ENCODE peak calls at places on chromosomes 3 and 15, in five cellular contexts. I is K562, C is GM12892, K is H1, R is GM12878. N is an unnamed sample.
A peak's percentile ranks its signal among the peaks of the same experiment; 100 is the strongest.

GRCh38 chr3:189300345-189300744 is 128.6 kb downstream of the TPRG1 start:
- DNase-seq in I (no peak), C (no peak), K (no peak), R (no peak), N (no peak)

GRCh38 chr3:195897081-195897852 is 11.1 kb downstream of the TNK2 start:
- DNase-seq in I (peak; percentile 32), C (no peak), K (no peak), R (no peak), N (no peak)

GRCh38 chr3:136186330-136186729 is 9.8 kb downstream of the MSL2 start:
- DNase-seq in I (no peak), C (no peak), K (no peak), R (no peak), N (no peak)

GRCh38 chr3:100966807-100967206 is 26.4 kb downstream of the ABI3BP start:
- DNase-seq in I (no peak), C (no peak), K (no peak), R (no peak), N (no peak)

GRCh38 chr3:182389041-182389815 is 404.1 kb upstream of the ATP11B start:
- DNase-seq in I (no peak), C (no peak), K (no peak), R (no peak), N (no peak)

GRCh38 chr15:57138260-57138895 is 219.9 kb downstream of the TCF12 start:
- DNase-seq in I (peak; percentile 44), C (no peak), K (peak; percentile 41), R (no peak), N (no peak)

GRCh38 chr3:170054204-170054603 is 16.4 kb downstream of the GPR160 start:
- DNase-seq in I (no peak), C (no peak), K (no peak), R (no peak), N (no peak)

GRCh38 chr3:43347774-43348173 is 61.4 kb downstream of the SNRK start:
- DNase-seq in I (no peak), C (no peak), K (no peak), R (no peak), N (no peak)

GRCh38 chr3:54125317-54125716 is 3.0 kb downstream of the CACNA2D3 start:
- DNase-seq in I (no peak), C (no peak), K (no peak), R (no peak), N (no peak)

GRCh38 chr15:79978694-79979519 is 7.9 kb upstream of the BCL2A1 start:
- DNase-seq in I (no peak), C (no peak), K (no peak), R (peak; percentile 95), N (no peak)

GRCh38 chr15:57196865-57197264 is 179.4 kb upstream of the CGNL1 start:
- DNase-seq in I (no peak), C (no peak), K (no peak), R (no peak), N (no peak)

GRCh38 chr15:63135804-63136203 is 14.1 kb downstream of the LACTB start:
- DNase-seq in I (no peak), C (no peak), K (no peak), R (no peak), N (no peak)

GRCh38 chr15:95160316-95160715 is 929.0 kb downstream of the MCTP2 start:
- DNase-seq in I (no peak), C (no peak), K (no peak), R (no peak), N (no peak)

GRCh38 chr3:189773056-189773455 is 141.9 kb downstream of the TP63 start:
- DNase-seq in I (no peak), C (no peak), K (no peak), R (no peak), N (no peak)

GRCh38 chr3:11570251-11570650 is 73.5 kb downstream of the VGLL4 start:
- DNase-seq in I (no peak), C (no peak), K (no peak), R (no peak), N (no peak)

GRCh38 chr3:23666818-23667217 is 138.9 kb upstream of the UBE2E1 start:
- DNase-seq in I (no peak), C (no peak), K (no peak), R (no peak), N (no peak)

GRCh38 chr3:4337147-4337546 is 34.0 kb downstream of the SETMAR start:
- DNase-seq in I (no peak), C (no peak), K (no peak), R (no peak), N (no peak)

GRCh38 chr15:78192826-78193594 is 41.4 kb downstream of the ACSBG1 start:
- DNase-seq in I (no peak), C (no peak), K (no peak), R (no peak), N (no peak)

GRCh38 chr3:57948782-57949242 is 59.4 kb upstream of the FLNB start:
- DNase-seq in I (no peak), C (no peak), K (no peak), R (no peak), N (no peak)

GRCh38 chr15:22979069-22979698 is 984 bp downstream of the CYFIP1 start:
- DNase-seq in I (peak; percentile 51), C (peak; percentile 42), K (no peak), R (no peak), N (peak; percentile 60)

GRCh38 chr15:62672268-62672667 is 370.3 kb upstream of the TPM1 start:
- DNase-seq in I (no peak), C (no peak), K (no peak), R (no peak), N (no peak)

GRCh38 chr3:30924763-30925162 is 30.3 kb upstream of the GADL1 start:
- DNase-seq in I (no peak), C (no peak), K (no peak), R (no peak), N (no peak)

GRCh38 chr3:13197795-13198194 is 124.6 kb upstream of the IQSEC1 start:
- DNase-seq in I (no peak), C (no peak), K (no peak), R (no peak), N (no peak)

GRCh38 chr15:64453689-64454037 is 6.7 kb upstream of the ZNF609 start:
- DNase-seq in I (no peak), C (no peak), K (no peak), R (no peak), N (no peak)

DNA sequence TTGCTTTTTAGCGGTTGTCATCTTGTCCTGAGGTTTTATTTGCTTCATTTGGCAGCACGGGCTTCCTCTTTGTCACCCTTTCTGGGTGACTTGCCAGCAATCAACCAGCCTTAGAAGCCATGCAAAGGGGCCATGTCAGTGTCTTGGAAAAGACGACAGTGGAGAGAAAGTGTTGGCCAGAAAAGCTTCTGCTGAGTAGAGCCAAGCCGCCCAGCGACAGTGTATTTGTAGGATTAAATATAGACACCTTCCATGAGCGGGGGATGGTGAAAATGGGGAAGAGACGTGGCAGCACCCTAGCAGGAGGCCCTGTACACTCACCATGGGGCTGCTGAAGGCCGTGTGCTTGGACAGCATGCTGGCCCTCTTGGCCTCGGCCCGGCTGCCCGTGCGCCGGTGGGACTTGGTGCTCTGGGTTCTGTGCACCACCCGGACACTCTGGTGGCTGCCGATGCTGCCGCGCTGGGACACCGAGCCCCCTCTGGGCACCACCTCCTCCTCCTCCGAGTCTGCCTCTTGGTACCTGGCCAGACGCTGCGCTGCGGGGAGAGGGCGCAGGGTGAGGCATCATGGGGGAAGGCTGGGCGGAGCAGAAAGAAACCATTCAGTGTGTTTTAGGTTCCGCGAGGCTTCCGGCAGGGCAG is 145.1 kb downstream of the ATP10A start:
- DNase-seq in I (no peak), C (no peak), K (no peak), R (no peak), N (no peak)
- TF ChIP-seq POLR2A in I (no peak), C (no peak), K (no peak), R (no peak), N (no peak)

GRCh38 chr3:181383760-181384159 is 328.0 kb upstream of the SOX2 start:
- DNase-seq in I (no peak), C (no peak), K (no peak), R (no peak), N (no peak)
- TF ChIP-seq TAF1 in I (no peak), C (no peak), K (no peak), R (no peak), N (no peak)

DNA sequence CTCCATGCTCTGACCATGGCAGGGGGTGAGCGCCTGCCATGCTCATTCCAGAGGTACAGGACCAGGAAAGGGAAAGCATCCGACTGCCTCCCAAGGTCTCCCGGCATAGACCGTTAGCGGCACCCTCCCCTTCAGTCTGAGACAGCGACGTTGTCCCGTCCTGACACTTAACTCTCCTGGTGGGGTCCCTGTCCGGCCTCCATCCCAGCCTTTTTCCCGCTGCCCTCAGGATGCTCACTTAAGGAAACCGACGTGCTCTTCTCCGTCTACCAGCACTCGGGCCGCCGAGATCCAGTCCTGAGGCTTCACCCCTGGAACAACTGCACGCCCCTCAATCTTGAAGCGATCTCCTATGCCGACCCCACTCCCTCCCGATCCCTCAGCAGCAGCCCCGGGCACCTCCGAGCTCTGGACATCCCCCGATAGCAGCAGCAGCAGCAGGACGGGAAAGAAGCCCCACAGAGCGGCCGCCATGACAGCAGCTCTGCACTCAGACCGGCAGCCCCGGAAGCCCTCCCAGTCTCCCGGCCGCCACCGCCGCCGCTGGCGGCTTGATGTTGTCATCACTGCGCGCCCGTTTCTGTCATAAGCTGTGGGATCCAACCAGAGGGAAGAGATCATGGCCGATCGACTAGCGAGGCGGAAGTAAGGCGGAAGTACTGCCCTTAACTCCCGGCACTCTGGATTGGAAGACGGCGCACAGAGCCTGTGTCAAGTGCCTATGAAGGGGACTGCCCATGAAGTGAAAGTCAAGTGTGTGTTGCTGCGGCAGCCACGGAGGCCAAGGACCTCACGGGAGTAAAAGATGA is at the start of the genes EMC7 and PGBD4:
- DNase-seq in I (peak; percentile 93), C (peak; percentile 78), K (peak; percentile 93), R (peak; percentile 97), N (peak; percentile 71)
- TF ChIP-seq POLR2A in I (peak; percentile 98), C (peak; percentile 94), K (peak; percentile 36), R (peak; percentile 97), N (peak; percentile 97)

DNA sequence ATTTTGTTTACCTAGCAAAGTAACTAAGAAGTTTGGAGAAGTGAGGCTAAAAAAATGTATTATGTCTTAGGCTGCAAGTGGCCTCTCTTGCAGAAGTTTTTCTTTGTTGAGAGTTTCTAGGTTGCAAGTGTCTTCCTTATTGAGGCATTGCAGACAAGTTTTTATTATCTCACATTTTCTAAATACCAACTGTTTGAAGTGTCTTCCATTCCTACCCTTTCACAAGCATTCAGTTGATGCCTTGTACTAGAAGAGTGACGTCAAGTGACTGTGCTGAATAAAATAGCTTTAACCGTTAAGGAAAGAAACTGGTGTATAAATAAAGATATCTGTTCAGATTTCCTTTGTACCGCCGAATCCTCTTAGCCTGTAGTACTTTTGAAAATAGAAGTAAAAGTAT is 123.3 kb downstream of the ALCAM start:
- DNase-seq in I (no peak), C (no peak), K (no peak), R (no peak), N (no peak)
- TF ChIP-seq TAF1 in I (no peak), C (no peak), K (no peak), R (no peak), N (no peak)

GRCh38 chr3:16606398-16606797 is 1.2 kb upstream of the DAZL start:
- DNase-seq in I (no peak), C (no peak), K (no peak), R (no peak), N (no peak)
- TF ChIP-seq POLR2A in I (no peak), C (no peak), K (no peak), R (no peak), N (no peak)